ENCODE peak calls at places on chromosomes 2 and 18, in eight cellular contexts. V, E, L, U, M, Z, X and N are unnamed samples.

GRCh38 chr2:153872311-153873061 is 764 bp downstream of the GALNT13 start:
- DNase-seq in V (no peak), E (peak), L (no peak), U (peak), M (no peak), Z (no peak), X (no peak), N (no peak)

GRCh38 chr2:120587326-120587996 is 148.2 kb upstream of the GLI2 start:
- DNase-seq in V (no peak), E (peak), L (no peak), U (no peak), M (no peak), Z (no peak), X (no peak), N (peak)

GRCh38 chr18:77422974-77423373 is 173.3 kb downstream of the GALR1 start:
- DNase-seq in V (no peak), E (no peak), L (no peak), U (no peak), M (no peak), Z (no peak), X (no peak), N (no peak)

GRCh38 chr18:58541789-58542425 is 87.0 kb downstream of the ALPK2 start:
- DNase-seq in V (peak), E (no peak), L (no peak), U (no peak), M (no peak), Z (peak), X (peak), N (no peak)

GRCh38 chr2:122100371-122101150 is 345.1 kb downstream of the TSN start:
- DNase-seq in V (peak), E (no peak), L (no peak), U (no peak), M (no peak), Z (peak), X (no peak), N (no peak)

GRCh38 chr2:48717826-48718225 is 37.7 kb downstream of the LHCGR start:
- DNase-seq in V (no peak), E (no peak), L (no peak), U (no peak), M (no peak), Z (no peak), X (no peak), N (no peak)

GRCh38 chr2:196934672-196935071 is 8.2 kb upstream of the PGAP1 start:
- DNase-seq in V (no peak), E (no peak), L (no peak), U (no peak), M (no peak), Z (no peak), X (no peak), N (no peak)

GRCh38 chr2:231663458-231664290 is 44.7 kb upstream of the PTMA start:
- DNase-seq in V (no peak), E (peak), L (no peak), U (no peak), M (no peak), Z (no peak), X (no peak), N (no peak)

GRCh38 chr2:236045264-236046235 is 122.6 kb downstream of the GBX2 start:
- DNase-seq in V (peak), E (no peak), L (no peak), U (no peak), M (no peak), Z (peak), X (no peak), N (no peak)

GRCh38 chr2:26424211-26424610 is 22.5 kb downstream of the DRC1 start:
- DNase-seq in V (no peak), E (no peak), L (no peak), U (no peak), M (no peak), Z (no peak), X (no peak), N (no peak)

GRCh38 chr18:13185675-13186198 is 32.8 kb upstream of the LDLRAD4 start:
- DNase-seq in V (no peak), E (no peak), L (no peak), U (no peak), M (no peak), Z (no peak), X (no peak), N (peak)

GRCh38 chr2:205689837-205690236 is 7.5 kb downstream of the NRP2 start:
- DNase-seq in V (no peak), E (no peak), L (no peak), U (no peak), M (no peak), Z (no peak), X (no peak), N (no peak)

GRCh38 chr2:204299766-204300165 is 245.5 kb upstream of the PARD3B start:
- DNase-seq in V (peak), E (no peak), L (no peak), U (no peak), M (no peak), Z (no peak), X (no peak), N (no peak)

GRCh38 chr2:127695491-127696472 is 5.5 kb upstream of the SFT2D3 start:
- DNase-seq in V (peak), E (peak), L (no peak), U (peak), M (peak), Z (no peak), X (no peak), N (peak)

GRCh38 chr2:149679286-149679685 is 91.7 kb upstream of the MMADHC start:
- DNase-seq in V (peak), E (no peak), L (no peak), U (no peak), M (no peak), Z (peak), X (no peak), N (no peak)

GRCh38 chr18:36942264-36942663 is 113.3 kb downstream of the KIAA1328 start:
- DNase-seq in V (peak), E (no peak), L (no peak), U (peak), M (no peak), Z (peak), X (peak), N (no peak)

GRCh38 chr18:49022311-49023280 is 71.8 kb upstream of the SMAD7 start:
- DNase-seq in V (no peak), E (no peak), L (no peak), U (no peak), M (no peak), Z (no peak), X (no peak), N (no peak)

GRCh38 chr18:49813071-49813320 is 337 bp downstream of the ACAA2 start:
- DNase-seq in V (peak), E (peak), L (no peak), U (peak), M (peak), Z (peak), X (no peak), N (peak)

GRCh38 chr2:224513991-224514390 is 71.2 kb downstream of the CUL3 start:
- DNase-seq in V (peak), E (no peak), L (no peak), U (no peak), M (no peak), Z (no peak), X (no peak), N (no peak)

GRCh38 chr2:226730487-226730886 is 69.1 kb downstream of the IRS1 start:
- DNase-seq in V (peak), E (peak), L (no peak), U (peak), M (no peak), Z (no peak), X (no peak), N (no peak)

GRCh38 chr2:1653956-1654695 is 90.2 kb downstream of the PXDN start:
- DNase-seq in V (peak), E (no peak), L (no peak), U (no peak), M (no peak), Z (peak), X (peak), N (peak)

GRCh38 chr18:31450409-31450808 is 2.9 kb downstream of the DSG3 start:
- DNase-seq in V (no peak), E (no peak), L (no peak), U (no peak), M (no peak), Z (no peak), X (peak), N (no peak)

GRCh38 chr2:171217330-171217729 is 56.6 kb upstream of the TLK1 start:
- DNase-seq in V (no peak), E (no peak), L (no peak), U (no peak), M (no peak), Z (no peak), X (no peak), N (no peak)

GRCh38 chr2:133660511-133660910 is 92.2 kb upstream of the NCKAP5 start:
- DNase-seq in V (no peak), E (no peak), L (no peak), U (no peak), M (no peak), Z (peak), X (no peak), N (no peak)

GRCh38 chr2:240412975-240413812 is 22.3 kb upstream of the GPC1 start:
- DNase-seq in V (no peak), E (peak), L (no peak), U (no peak), M (no peak), Z (no peak), X (no peak), N (peak)

GRCh38 chr2:59774821-59775463 is 778.5 kb downstream of the BCL11A start:
- DNase-seq in V (no peak), E (no peak), L (no peak), U (no peak), M (no peak), Z (no peak), X (no peak), N (no peak)

GRCh38 chr2:61017556-61018318 is at the start of the genes PEX13 and PUS10:
- DNase-seq in V (peak), E (peak), L (peak), U (peak), M (peak), Z (peak), X (peak), N (peak)

GRCh38 chr2:10172033-10172865 is 49.7 kb downstream of the RRM2 start:
- DNase-seq in V (no peak), E (no peak), L (no peak), U (no peak), M (no peak), Z (no peak), X (no peak), N (no peak)

GRCh38 chr2:77179297-77179696 is 342.9 kb downstream of the LRRTM4 start:
- DNase-seq in V (no peak), E (no peak), L (no peak), U (no peak), M (no peak), Z (no peak), X (no peak), N (no peak)

GRCh38 chr2:220034356-220035121 is 407.1 kb downstream of the SLC4A3 start:
- DNase-seq in V (peak), E (no peak), L (no peak), U (no peak), M (no peak), Z (peak), X (peak), N (no peak)

GRCh38 chr18:11310476-11311086 is 161.2 kb upstream of the PIEZO2 start:
- DNase-seq in V (peak), E (no peak), L (no peak), U (peak), M (no peak), Z (peak), X (no peak), N (peak)

GRCh38 chr18:46711444-46711863 is 45.4 kb downstream of the ST8SIA5 start:
- DNase-seq in V (no peak), E (no peak), L (no peak), U (peak), M (no peak), Z (no peak), X (peak), N (peak)

GRCh38 chr2:169759987-169760386 is 26.4 kb downstream of the KLHL23 start:
- DNase-seq in V (no peak), E (no peak), L (no peak), U (no peak), M (no peak), Z (no peak), X (no peak), N (no peak)

GRCh38 chr2:30155202-30155601 is 8.4 kb downstream of the YPEL5 start:
- DNase-seq in V (peak), E (no peak), L (no peak), U (no peak), M (no peak), Z (peak), X (no peak), N (no peak)

GRCh38 chr2:226118471-226119429 is 680.9 kb downstream of the IRS1 start:
- DNase-seq in V (peak), E (no peak), L (no peak), U (no peak), M (no peak), Z (peak), X (peak), N (peak)

GRCh38 chr2:218785103-218785502 is 3.2 kb downstream of the CYP27A1 start:
- DNase-seq in V (no peak), E (no peak), L (no peak), U (no peak), M (no peak), Z (no peak), X (no peak), N (no peak)